ENCODE peak calls at places on chromosomes 1 and 21, in eight cellular contexts. Z is endothelial cell of umbilical vein, W is fibroblast of lung, R is HCT116, D is PC-3, L is K562, A is neural progenitor cell, H is MM.1S. E is an unnamed sample. For H3K79me2, the result is how much of the 10 kb centered on the place peaks cover.

GRCh38 chr1:231724876-231725647 is 98.5 kb downstream of the DISC1 start:
- DNase-seq in Z (peak), W (peak), R (peak), D (peak), L (peak), A (peak), H (peak), E (peak)

GRCh38 chr1:221858758-221859157 is 116.9 kb upstream of the DUSP10 start:
- DNase-seq in Z (no peak), W (peak), R (no peak), D (peak), L (no peak), A (no peak), H (no peak), E (peak)

GRCh38 chr1:115323366-115324004 is 14.6 kb downstream of the NGF start:
- DNase-seq in Z (no peak), W (peak), R (no peak), D (peak), L (no peak), A (no peak), H (no peak), E (no peak)

GRCh38 chr21:45523411-45524101 is 18.7 kb downstream of the SLC19A1 start:
- DNase-seq in Z (no peak), W (no peak), R (no peak), D (no peak), L (no peak), A (no peak), H (no peak), E (no peak)

GRCh38 chr21:38798481-38798882 is 7.2 kb upstream of the ETS2 start:
- DNase-seq in Z (no peak), W (peak), R (peak), D (peak), L (peak), A (no peak), H (no peak), E (no peak)

GRCh38 chr21:38795475-38795874 is 10.3 kb upstream of the ETS2 start:
- DNase-seq in Z (no peak), W (no peak), R (no peak), D (no peak), L (no peak), A (no peak), H (no peak), E (no peak)

GRCh38 chr21:36103434-36103833 is 31.4 kb upstream of the CBR3 start:
- DNase-seq in Z (no peak), W (no peak), R (no peak), D (peak), L (no peak), A (no peak), H (no peak), E (no peak)

GRCh38 chr1:210597555-210598134 is 268.9 kb downstream of the HHAT start:
- DNase-seq in Z (no peak), W (peak), R (no peak), D (peak), L (peak), A (no peak), H (no peak), E (peak)

GRCh38 chr21:45378258-45378966 is 26.6 kb upstream of the COL18A1 start:
- DNase-seq in Z (peak), W (peak), R (no peak), D (peak), L (no peak), A (peak), H (no peak), E (peak)

GRCh38 chr1:64549464-64550239 is 79.7 kb downstream of the CACHD1 start:
- DNase-seq in Z (no peak), W (peak), R (no peak), D (no peak), L (no peak), A (no peak), H (no peak), E (no peak)

GRCh38 chr1:6348511-6349191 is 44.9 kb downstream of the ACOT7 start:
- DNase-seq in Z (peak), W (peak), R (no peak), D (peak), L (no peak), A (peak), H (no peak), E (peak)

GRCh38 chr1:165773324-165773965 is 4.8 kb upstream of the TMCO1 start:
- DNase-seq in Z (peak), W (peak), R (peak), D (peak), L (peak), A (no peak), H (peak), E (peak)

GRCh38 chr1:53919675-53920066 is 25.7 kb downstream of the DIO1 start:
- DNase-seq in Z (no peak), W (peak), R (no peak), D (no peak), L (no peak), A (no peak), H (no peak), E (no peak)

GRCh38 chr1:40890771-40891170 is 28.6 kb upstream of the CITED4 start:
- DNase-seq in Z (no peak), W (no peak), R (no peak), D (no peak), L (no peak), A (no peak), H (no peak), E (no peak)

GRCh38 chr1:12456979-12457378 is 161.0 kb downstream of the DHRS3 start:
- DNase-seq in Z (peak), W (peak), R (no peak), D (peak), L (no peak), A (no peak), H (no peak), E (no peak)

GRCh38 chr1:22772054-22772453 is 61.4 kb downstream of the EPHB2 start:
- DNase-seq in Z (no peak), W (peak), R (no peak), D (no peak), L (no peak), A (no peak), H (no peak), E (peak)

GRCh38 chr1:52579415-52579814 is 22.8 kb upstream of the GPX7 start:
- DNase-seq in Z (no peak), W (peak), R (no peak), D (no peak), L (no peak), A (no peak), H (no peak), E (no peak)

GRCh38 chr1:183764981-183765380 is 39.9 kb upstream of the RGL1 start:
- DNase-seq in Z (no peak), W (peak), R (no peak), D (no peak), L (no peak), A (no peak), H (no peak), E (no peak)

GRCh38 chr1:13826591-13826990 is 126.6 kb downstream of the PRDM2 start:
- DNase-seq in Z (no peak), W (no peak), R (no peak), D (no peak), L (no peak), A (no peak), H (no peak), E (no peak)

GRCh38 chr1:75092141-75092540 is 42.0 kb upstream of the LHX8 start:
- DNase-seq in Z (no peak), W (no peak), R (no peak), D (peak), L (no peak), A (no peak), H (peak), E (no peak)

GRCh38 chr1:30532621-30533020 is 190.8 kb downstream of the MATN1 start:
- DNase-seq in Z (no peak), W (no peak), R (no peak), D (no peak), L (no peak), A (no peak), H (no peak), E (no peak)

GRCh38 chr1:178093958-178094751 is at the start of gene RASAL2:
- DNase-seq in Z (peak), W (peak), R (no peak), D (peak), L (peak), A (peak), H (peak), E (peak)

GRCh38 chr1:34746785-34747637 is 7.8 kb upstream of the GJB5 start:
- DNase-seq in Z (no peak), W (no peak), R (no peak), D (no peak), L (no peak), A (no peak), H (no peak), E (no peak)

GRCh38 chr1:22969224-22969829 is 3.3 kb downstream of the LACTBL1 start:
- DNase-seq in Z (peak), W (peak), R (no peak), D (peak), L (no peak), A (no peak), H (no peak), E (peak)

GRCh38 chr1:104468282-104468681 is 718.6 kb downstream of the AMY1C start:
- DNase-seq in Z (no peak), W (no peak), R (no peak), D (no peak), L (no peak), A (no peak), H (no peak), E (no peak)

GRCh38 chr1:239428311-239428710 is 41.9 kb downstream of the CHRM3 start:
- DNase-seq in Z (no peak), W (peak), R (no peak), D (peak), L (no peak), A (no peak), H (no peak), E (no peak)

GRCh38 chr1:221335161-221336101 is 406.5 kb downstream of the DUSP10 start:
- DNase-seq in Z (no peak), W (peak), R (no peak), D (peak), L (no peak), A (peak), H (no peak), E (peak)

GRCh38 chr1:214570442-214570841 is 19.0 kb upstream of the PTPN14 start:
- DNase-seq in Z (peak), W (peak), R (no peak), D (peak), L (no peak), A (no peak), H (no peak), E (no peak)

GRCh38 chr1:35300376-35300775 is 31.9 kb downstream of the ZMYM4 start:
- DNase-seq in Z (no peak), W (no peak), R (no peak), D (no peak), L (no peak), A (no peak), H (no peak), E (no peak)

GRCh38 chr1:210232524-210233215 is at the start of gene SERTAD4:
- DNase-seq in Z (peak), W (peak), R (peak), D (peak), L (no peak), A (peak), H (no peak), E (peak)

GRCh38 chr1:15427280-15427666 is 11.0 kb upstream of the CTRC start:
- DNase-seq in Z (no peak), W (no peak), R (no peak), D (no peak), L (no peak), A (no peak), H (no peak), E (peak)

GRCh38 chr1:67893126-67893495 is 59.8 kb upstream of the GNG12 start:
- DNase-seq in Z (no peak), W (no peak), R (no peak), D (no peak), L (no peak), A (no peak), H (no peak), E (no peak)

GRCh38 chr1:186574951-186575747 is 105.1 kb downstream of the PTGS2 start:
- DNase-seq in Z (peak), W (peak), R (no peak), D (peak), L (no peak), A (no peak), H (no peak), E (no peak)

GRCh38 chr1:177847843-177848242 is 122.0 kb downstream of the SEC16B start:
- DNase-seq in Z (no peak), W (peak), R (no peak), D (peak), L (no peak), A (no peak), H (no peak), E (no peak)

GRCh38 chr1:246607466-246607865 is 41.2 kb downstream of the CNST start:
- DNase-seq in Z (no peak), W (no peak), R (no peak), D (no peak), L (no peak), A (no peak), H (no peak), E (no peak)

GRCh38 chr1:63651110-63651776 is 58.0 kb downstream of the PGM1 start:
- DNase-seq in Z (peak), W (peak), R (no peak), D (peak), L (no peak), A (no peak), H (no peak), E (no peak)

DNA sequence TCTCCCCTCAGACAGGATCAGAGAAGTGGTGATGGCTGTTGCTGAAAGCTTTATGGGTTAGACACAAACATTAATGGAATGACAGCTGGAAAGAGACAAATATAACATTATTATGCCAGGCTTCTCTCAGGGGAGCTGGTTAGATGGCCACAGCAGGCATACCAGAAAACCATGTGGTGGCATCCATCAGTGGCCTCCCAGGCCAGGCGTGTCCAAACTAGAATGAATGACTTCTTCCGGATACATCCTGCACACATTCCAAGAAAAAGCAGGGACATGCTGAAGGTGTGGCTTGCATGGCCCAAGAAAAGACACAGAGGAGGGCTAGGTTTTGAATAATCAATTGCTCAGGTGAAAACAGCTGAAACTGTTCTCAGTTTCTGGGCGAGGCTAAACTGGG is 63.3 kb upstream of the CTTNBP2NL start:
- DNase-seq in Z (no peak), W (no peak), R (no peak), D (no peak), L (no peak), A (no peak), H (no peak), E (no peak)
- H2AFZ ChIP-seq in Z (no peak), W (no peak), R (no peak), D (no peak), L (no peak), A (no peak), H (no peak), E (no peak)

DNA sequence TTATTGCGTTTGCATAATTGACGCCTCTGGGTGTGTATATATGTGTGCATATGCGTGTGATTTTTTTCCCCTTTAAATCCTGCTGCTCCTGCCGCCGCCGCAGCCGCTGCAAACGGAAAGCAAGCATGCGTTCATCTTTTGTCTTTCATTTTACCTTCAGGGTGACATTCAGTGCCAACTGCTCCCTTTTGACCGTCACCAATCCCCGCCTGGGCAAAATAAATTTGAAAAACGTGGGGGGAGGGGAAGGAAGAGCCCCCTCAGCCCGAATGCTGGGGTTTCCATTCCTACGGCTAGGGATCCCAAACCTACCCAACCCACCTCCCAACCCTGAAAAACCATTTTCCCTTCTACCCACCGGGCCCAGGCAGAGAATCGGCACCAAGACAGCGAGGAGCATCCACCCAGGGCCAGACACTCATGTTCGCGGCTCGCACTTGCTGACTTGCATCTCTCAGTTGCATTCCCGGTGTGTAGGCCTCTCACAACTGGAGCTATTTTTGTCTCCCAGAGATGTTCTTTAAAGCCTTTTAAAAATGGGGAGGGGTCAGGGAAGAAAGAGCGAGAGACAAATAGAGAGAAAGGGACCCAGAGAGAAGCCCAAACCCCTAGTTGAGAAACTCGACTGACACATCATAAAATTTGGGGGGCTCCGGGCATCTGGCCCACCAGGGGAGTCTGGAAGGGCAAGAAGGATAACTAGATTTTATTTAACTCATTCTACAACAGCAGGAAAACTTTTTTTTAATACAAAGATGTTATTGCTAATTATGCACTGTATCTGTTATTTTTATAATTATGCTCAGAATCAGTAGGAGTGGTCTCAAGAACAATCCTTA is 367.1 kb upstream of the ESRRG start:
- DNase-seq in Z (no peak), W (no peak), R (no peak), D (peak), L (no peak), A (peak), H (peak), E (no peak)
- H3K4me3 ChIP-seq in Z (no peak), W (peak), R (no peak), D (peak), L (no peak), A (peak), H (peak), E (peak)

GRCh38 chr1:27427836-27428315 is 35.5 kb downstream of the GPR3 start:
- DNase-seq in Z (no peak), W (no peak), R (no peak), D (no peak), L (no peak), A (no peak), H (no peak), E (peak)

GRCh38 chr1:27427329-27427728 is 34.9 kb downstream of the GPR3 start:
- DNase-seq in Z (no peak), W (no peak), R (no peak), D (no peak), L (no peak), A (no peak), H (no peak), E (no peak)

GRCh38 chr1:27428316-27429028 is 36.0 kb downstream of the GPR3 start:
- DNase-seq in Z (peak), W (no peak), R (no peak), D (no peak), L (peak), A (no peak), H (no peak), E (no peak)

GRCh38 chr1:27429029-27429425 is 36.6 kb downstream of the GPR3 start:
- DNase-seq in Z (no peak), W (no peak), R (no peak), D (no peak), L (no peak), A (no peak), H (no peak), E (no peak)

DNA sequence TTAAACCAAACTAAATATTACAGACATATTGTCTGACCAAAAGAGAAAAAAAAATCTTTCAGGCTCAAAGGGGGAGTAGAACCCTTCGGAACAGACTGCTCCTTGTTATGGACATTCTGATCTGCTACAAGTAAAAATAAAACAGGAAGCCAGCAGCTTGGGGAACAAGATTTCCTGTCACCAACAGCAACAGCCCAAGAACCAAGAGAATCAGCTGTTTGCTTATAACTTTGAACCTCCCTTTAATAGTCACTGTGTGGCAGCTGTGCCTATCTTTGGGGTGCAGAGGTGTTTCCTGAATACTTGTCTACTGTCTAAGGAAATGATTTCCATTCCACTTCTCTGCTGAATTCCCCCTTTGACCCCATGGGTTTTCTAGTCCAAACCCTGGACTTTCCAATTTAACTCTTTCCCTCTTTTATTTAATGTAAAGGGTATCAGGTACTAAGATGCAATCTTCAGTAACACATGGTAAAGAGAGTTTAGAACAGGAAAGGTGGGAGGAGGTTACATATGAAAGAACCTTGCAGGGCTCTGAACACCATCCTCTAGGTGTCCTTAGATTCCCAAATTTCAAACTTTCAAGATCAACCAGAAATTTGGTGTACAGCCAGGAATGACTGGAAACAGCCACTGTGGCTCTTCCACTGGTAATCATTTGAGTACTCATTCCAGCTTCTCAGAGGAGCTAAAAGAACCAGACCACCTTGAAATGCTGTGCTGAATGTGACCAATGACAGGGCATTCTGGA is 38.7 kb downstream of the GPR3 start:
- DNase-seq in Z (peak), W (peak), R (no peak), D (peak), L (peak), A (no peak), H (peak), E (no peak)
- H3K79me2 ChIP-seq in Z (half or more), W (half or more), R (half or more), D (half or more), L (half or more), A (half or more), H (half or more), E (half or more)

DNA sequence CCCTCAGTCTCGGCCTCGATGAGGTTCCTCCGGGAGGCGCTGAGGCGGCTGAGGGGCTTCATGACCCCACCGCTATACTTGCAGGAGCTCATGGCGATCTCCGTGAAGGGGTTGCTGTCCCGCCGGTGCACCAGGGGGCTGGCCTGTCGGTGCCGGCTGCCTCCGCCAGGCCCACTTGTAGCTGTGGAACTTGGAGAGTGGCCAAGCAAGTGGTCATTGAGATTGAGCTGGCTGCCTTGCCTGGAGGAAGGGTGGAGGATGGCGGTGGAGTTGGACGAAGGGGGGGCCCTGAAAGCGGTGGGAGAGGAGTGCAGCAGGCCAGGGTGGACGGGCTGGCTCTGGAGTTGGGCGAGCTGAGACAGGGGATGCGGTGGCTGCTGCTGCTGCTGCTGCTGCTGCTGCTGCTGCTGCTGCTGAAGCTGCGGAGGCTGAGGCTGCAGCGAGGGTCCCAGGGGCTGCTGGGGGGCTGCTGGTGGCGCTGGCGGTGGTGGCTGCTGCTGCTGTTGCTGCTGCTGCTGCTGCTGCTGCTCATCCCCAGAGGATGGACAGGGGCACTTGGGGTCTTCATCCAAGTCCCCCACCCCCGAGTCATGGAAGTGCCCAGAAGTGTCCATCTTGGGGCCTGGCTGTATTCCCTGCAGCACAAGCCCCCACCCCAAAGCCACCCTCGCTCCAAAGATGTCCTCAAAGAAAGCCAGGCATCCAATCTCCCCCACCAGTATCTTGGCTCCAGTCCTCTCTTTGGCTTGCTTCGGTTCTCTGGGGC is 547 bp downstream of the KCNN3 start:
- DNase-seq in Z (peak), W (peak), R (no peak), D (no peak), L (no peak), A (peak), H (no peak), E (peak)
- H2AFZ ChIP-seq in Z (peak), W (no peak), R (no peak), D (no peak), L (peak), A (no peak), H (peak), E (peak)

GRCh38 chr1:228091084-228091483 is 8.6 kb downstream of the ARF1 start:
- DNase-seq in Z (no peak), W (no peak), R (no peak), D (no peak), L (no peak), A (no peak), H (no peak), E (no peak)
- H3K4me3 ChIP-seq in Z (no peak), W (no peak), R (no peak), D (no peak), L (no peak), A (no peak), H (no peak), E (no peak)

GRCh38 chr1:206729507-206729906 is 41.1 kb upstream of the IL19 start:
- DNase-seq in Z (no peak), W (no peak), R (no peak), D (no peak), L (no peak), A (no peak), H (no peak), E (no peak)
- H3K79me2 ChIP-seq in Z (under half), W (under half), R (under half), D (under half), L (under half), A (under half), H (half or more), E (half or more)